ENCODE peak calls at places on chromosomes 16 and 17, in five cellular contexts. One of them, this sample, is unnamed.

GRCh38 chr17:41505007-41505835 is at the start of gene KRT13:
- DNase-seq in PC-3: no peak
- DNase-seq in NCI-H1092 treated with DMSO at 0.1 percent for 48 hours: no peak
- DNase-seq in kidney tubule cell: no peak
- DNase-seq in neural crest cell: no peak
- DNase-seq in this sample: no peak

GRCh38 chr16:10182186-10182683 is at the start of gene GRIN2A:
- DNase-seq in kidney tubule cell: no peak
- DNase-seq in PC-3: no peak
- DNase-seq in neural crest cell: peak; percentile 4
- DNase-seq in NCI-H1092 treated with DMSO at 0.1 percent for 48 hours: no peak
- DNase-seq in this sample: no peak

GRCh38 chr17:28549274-28550132 is 2.9 kb downstream of the UNC119 start:
- DNase-seq in PC-3: no peak
- DNase-seq in NCI-H1092 treated with DMSO at 0.1 percent for 48 hours: no peak
- DNase-seq in kidney tubule cell: peak; percentile 37
- DNase-seq in neural crest cell: no peak
- DNase-seq in this sample: no peak

GRCh38 chr17:55323518-55324295 is 58.9 kb downstream of the HLF start:
- DNase-seq in kidney tubule cell: no peak
- DNase-seq in PC-3: no peak
- DNase-seq in neural crest cell: no peak
- DNase-seq in NCI-H1092 treated with DMSO at 0.1 percent for 48 hours: no peak
- DNase-seq in this sample: no peak

GRCh38 chr16:68286153-68287074 is 22.1 kb downstream of the SLC7A6 start:
- DNase-seq in neural crest cell: no peak
- DNase-seq in NCI-H1092 treated with DMSO at 0.1 percent for 48 hours: no peak
- DNase-seq in kidney tubule cell: no peak
- DNase-seq in PC-3: no peak
- DNase-seq in this sample: no peak

GRCh38 chr17:77332981-77333685 is 192.4 kb downstream of the SEC14L1 start:
- DNase-seq in NCI-H1092 treated with DMSO at 0.1 percent for 48 hours: no peak
- DNase-seq in kidney tubule cell: peak; percentile 57
- DNase-seq in PC-3: peak; percentile 93
- DNase-seq in neural crest cell: no peak
- DNase-seq in this sample: no peak

GRCh38 chr16:68367034-68367433 is 56.2 kb downstream of the PRMT7 start:
- DNase-seq in neural crest cell: peak; percentile 61
- DNase-seq in PC-3: peak; percentile 35
- DNase-seq in kidney tubule cell: peak; percentile 25
- DNase-seq in NCI-H1092 treated with DMSO at 0.1 percent for 48 hours: peak; percentile 59
- DNase-seq in this sample: no peak

GRCh38 chr16:66366433-66367299 is at the start of gene CDH5:
- DNase-seq in kidney tubule cell: no peak
- DNase-seq in PC-3: no peak
- DNase-seq in neural crest cell: no peak
- DNase-seq in NCI-H1092 treated with DMSO at 0.1 percent for 48 hours: no peak
- DNase-seq in this sample: no peak

GRCh38 chr17:77840576-77841160 is 117.8 kb upstream of the TNRC6C start:
- DNase-seq in PC-3: no peak
- DNase-seq in NCI-H1092 treated with DMSO at 0.1 percent for 48 hours: no peak
- DNase-seq in neural crest cell: no peak
- DNase-seq in kidney tubule cell: no peak
- DNase-seq in this sample: no peak

This sample was measured in GOT3.